ENCODE peak calls at places on chromosomes 1 and 21, in five cellular contexts. L is kidney glomerular epithelial cell, P is neural crest cell, I is left cardiac atrium, R is iris pigment epithelial cell. V is an unnamed sample.

GRCh38 chr1:110421159-110421777 is 13.8 kb upstream of the LAMTOR5 start:
- DNase-seq in L (no peak), P (no peak), I (peak), R (peak), V (no peak)

GRCh38 chr1:236141447-236142357 is 637 bp upstream of the GPR137B start:
- DNase-seq in L (peak), P (peak), I (no peak), R (peak), V (peak)

GRCh38 chr21:38249256-38249655 is 7.5 kb upstream of the KCNJ15 start:
- DNase-seq in L (no peak), P (no peak), I (no peak), R (no peak), V (no peak)

GRCh38 chr1:234708700-234709395 is 98.9 kb upstream of the IRF2BP2 start:
- DNase-seq in L (no peak), P (no peak), I (no peak), R (no peak), V (no peak)

GRCh38 chr21:45617021-45617930 is 26.2 kb upstream of the PCBP3 start:
- DNase-seq in L (no peak), P (no peak), I (no peak), R (no peak), V (no peak)

GRCh38 chr1:85048296-85049064 is at the start of gene MCOLN3:
- DNase-seq in L (peak), P (peak), I (peak), R (no peak), V (peak)

GRCh38 chr1:21308847-21309652 is 18.8 kb upstream of the ECE1 start:
- DNase-seq in L (peak), P (no peak), I (no peak), R (no peak), V (peak)

GRCh38 chr1:59977075-59977410 is 50.5 kb upstream of the CYP2J2 start:
- DNase-seq in L (no peak), P (no peak), I (no peak), R (no peak), V (no peak)

GRCh38 chr1:159859757-159860156 is 2.7 kb downstream of the VSIG8 start:
- DNase-seq in L (no peak), P (no peak), I (no peak), R (no peak), V (no peak)

GRCh38 chr1:245599413-245600174 is 444.8 kb downstream of the KIF26B start:
- DNase-seq in L (no peak), P (no peak), I (peak), R (peak), V (peak)

GRCh38 chr1:1954831-1955441 is 35.9 kb upstream of the TMEM52 start:
- DNase-seq in L (no peak), P (no peak), I (no peak), R (no peak), V (no peak)

GRCh38 chr1:201528631-201529260 is 10.2 kb upstream of the NAV1 start:
- DNase-seq in L (no peak), P (no peak), I (no peak), R (peak), V (no peak)

GRCh38 chr1:230842801-230843200 is 25.5 kb downstream of the C1orf198 start:
- DNase-seq in L (no peak), P (no peak), I (peak), R (no peak), V (peak)

GRCh38 chr1:23562138-23562819 is 3.0 kb upstream of the ID3 start:
- DNase-seq in L (peak), P (peak), I (peak), R (peak), V (peak)

GRCh38 chr21:34276711-34277425 is 86.9 kb upstream of the KCNE2 start:
- DNase-seq in L (no peak), P (no peak), I (no peak), R (peak), V (no peak)

GRCh38 chr1:186662752-186663151 is 17.5 kb downstream of the PTGS2 start:
- DNase-seq in L (peak), P (no peak), I (no peak), R (peak), V (no peak)

GRCh38 chr21:38244407-38244787 is 12.4 kb upstream of the KCNJ15 start:
- DNase-seq in L (no peak), P (no peak), I (no peak), R (no peak), V (no peak)

GRCh38 chr21:37797403-37797802 is 118.9 kb downstream of the KCNJ6 start:
- DNase-seq in L (no peak), P (no peak), I (no peak), R (no peak), V (no peak)

GRCh38 chr1:248811514-248812490 is 13.9 kb downstream of the SH3BP5L start:
- DNase-seq in L (no peak), P (no peak), I (no peak), R (no peak), V (no peak)

GRCh38 chr1:204962742-204963632 is 80.0 kb upstream of the CNTN2 start:
- DNase-seq in L (no peak), P (no peak), I (peak), R (no peak), V (no peak)

GRCh38 chr1:25917996-25918395 is 11.8 kb upstream of the STMN1 start:
- DNase-seq in L (no peak), P (no peak), I (no peak), R (no peak), V (no peak)

GRCh38 chr1:192045038-192045575 is 113.2 kb upstream of the RGS18 start:
- DNase-seq in L (no peak), P (no peak), I (no peak), R (no peak), V (no peak)

GRCh38 chr1:53502641-53503432 is 43.6 kb downstream of the DMRTB1 start:
- DNase-seq in L (no peak), P (no peak), I (no peak), R (no peak), V (no peak)

GRCh38 chr1:205792946-205793673 is 17.8 kb upstream of the RAB29 start:
- DNase-seq in L (no peak), P (no peak), I (no peak), R (no peak), V (no peak)

GRCh38 chr1:108560143-108560429 is 186 bp downstream of the EEIG2 start:
- DNase-seq in L (no peak), P (no peak), I (no peak), R (no peak), V (no peak)

V was measured in left ventricle myocardium superior.